ENCODE peak calls at places on chromosomes 1 and 21, in eight cellular contexts. D is stomach, O is breast epithelium, N is right lobe of liver, J is HCT116, P is sigmoid colon, Z is K562, K is tibial nerve. B is an unnamed sample. For H3K4me1, the result is how much of the 10 kb centered on the place peaks cover.

GRCh38 chr1:26749458-26749857 is 38.3 kb upstream of the PIGV start:
- DNase-seq in D (no peak), O (no peak), N (no peak), J (no peak), P (no peak), Z (no peak), K (no peak), B (no peak)

GRCh38 chr1:234253732-234254131 is 119.5 kb upstream of the COA6 start:
- DNase-seq in D (no peak), O (no peak), N (no peak), J (no peak), P (no peak), Z (no peak), K (no peak), B (no peak)

GRCh38 chr1:24866211-24867063 is 63.6 kb downstream of the RUNX3 start:
- DNase-seq in D (peak), O (no peak), N (no peak), J (no peak), P (no peak), Z (no peak), K (no peak), B (no peak)

GRCh38 chr1:90550616-90551406 is 166.3 kb downstream of the BARHL2 start:
- DNase-seq in D (no peak), O (no peak), N (no peak), J (no peak), P (no peak), Z (no peak), K (no peak), B (no peak)

GRCh38 chr1:30879126-30879786 is 29.3 kb downstream of the SDC3 start:
- DNase-seq in D (peak), O (no peak), N (no peak), J (no peak), P (no peak), Z (no peak), K (no peak), B (no peak)

GRCh38 chr1:191140038-191140437 is 662.4 kb upstream of the BRINP3 start:
- DNase-seq in D (no peak), O (no peak), N (no peak), J (no peak), P (no peak), Z (no peak), K (no peak), B (no peak)

GRCh38 chr1:55781944-55782482 is 566.8 kb upstream of the USP24 start:
- DNase-seq in D (no peak), O (no peak), N (peak), J (peak), P (peak), Z (no peak), K (no peak), B (no peak)

GRCh38 chr1:112285311-112285710 is 110.7 kb upstream of the CTTNBP2NL start:
- DNase-seq in D (no peak), O (no peak), N (no peak), J (no peak), P (no peak), Z (no peak), K (no peak), B (no peak)

GRCh38 chr1:203590559-203590958 is 36.1 kb upstream of the ATP2B4 start:
- DNase-seq in D (no peak), O (no peak), N (no peak), J (no peak), P (no peak), Z (no peak), K (no peak), B (no peak)

GRCh38 chr21:25350056-25350455 is 257.2 kb downstream of the MRPL39 start:
- DNase-seq in D (no peak), O (no peak), N (no peak), J (no peak), P (no peak), Z (peak), K (no peak), B (no peak)

GRCh38 chr1:63904826-63905225 is 131.0 kb downstream of the ROR1 start:
- DNase-seq in D (no peak), O (no peak), N (no peak), J (no peak), P (no peak), Z (no peak), K (no peak), B (no peak)

GRCh38 chr1:40315795-40316594 is 1.1 kb downstream of the COL9A2 start:
- DNase-seq in D (no peak), O (no peak), N (no peak), J (no peak), P (no peak), Z (no peak), K (no peak), B (no peak)

GRCh38 chr1:21520899-21521716 is 11.9 kb downstream of the ALPL start:
- DNase-seq in D (no peak), O (no peak), N (no peak), J (no peak), P (no peak), Z (no peak), K (no peak), B (no peak)

GRCh38 chr1:200729863-200730262 is 8.8 kb upstream of the CAMSAP2 start:
- DNase-seq in D (no peak), O (no peak), N (no peak), J (no peak), P (no peak), Z (no peak), K (no peak), B (no peak)

GRCh38 chr1:14599173-14599754 is 779 bp downstream of the KAZN start:
- DNase-seq in D (no peak), O (no peak), N (no peak), J (no peak), P (no peak), Z (peak), K (no peak), B (no peak)

GRCh38 chr1:25905680-25906643 is at the start of gene STMN1:
- DNase-seq in D (peak), O (peak), N (peak), J (peak), P (peak), Z (peak), K (peak), B (peak)

DNA sequence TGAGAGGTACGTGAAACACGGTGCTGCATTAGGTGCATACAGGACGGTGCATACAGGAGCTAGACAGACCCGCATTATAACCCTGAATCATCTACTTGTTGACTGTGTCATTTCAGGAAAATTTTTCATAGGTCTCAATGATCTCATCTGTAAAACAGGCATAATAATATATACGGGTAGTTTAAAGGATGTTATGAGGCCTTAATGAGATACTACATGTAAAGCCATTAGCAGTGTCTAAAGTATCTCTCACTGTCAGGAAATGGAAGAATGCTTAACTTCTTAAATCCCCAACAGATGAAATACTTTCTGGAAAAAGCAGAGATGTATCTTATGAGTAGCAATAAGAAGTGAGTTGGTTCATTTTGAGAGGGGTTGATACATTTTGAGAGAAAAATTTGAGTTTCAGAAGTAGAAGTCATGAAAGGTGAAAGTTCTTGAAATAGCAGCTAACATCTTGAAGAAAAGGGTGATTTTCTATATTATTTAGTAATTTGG is 669.6 kb downstream of the PTPRC start:
- DNase-seq in D (no peak), O (no peak), N (no peak), J (no peak), P (no peak), Z (no peak), K (no peak), B (no peak)
- H3K4me3 ChIP-seq in D (no peak), O (no peak), N (no peak), J (no peak), P (no peak), Z (no peak), K (no peak), B (no peak)

GRCh38 chr21:36478207-36478701 is 1.7 kb downstream of the CLDN14 start:
- DNase-seq in D (no peak), O (no peak), N (no peak), J (no peak), P (no peak), Z (no peak), K (no peak), B (no peak)
- H3K4me1 ChIP-seq in D (under half), O (under half), N (under half), J (under half), P (under half), Z (under half), K (under half), B (under half)

DNA sequence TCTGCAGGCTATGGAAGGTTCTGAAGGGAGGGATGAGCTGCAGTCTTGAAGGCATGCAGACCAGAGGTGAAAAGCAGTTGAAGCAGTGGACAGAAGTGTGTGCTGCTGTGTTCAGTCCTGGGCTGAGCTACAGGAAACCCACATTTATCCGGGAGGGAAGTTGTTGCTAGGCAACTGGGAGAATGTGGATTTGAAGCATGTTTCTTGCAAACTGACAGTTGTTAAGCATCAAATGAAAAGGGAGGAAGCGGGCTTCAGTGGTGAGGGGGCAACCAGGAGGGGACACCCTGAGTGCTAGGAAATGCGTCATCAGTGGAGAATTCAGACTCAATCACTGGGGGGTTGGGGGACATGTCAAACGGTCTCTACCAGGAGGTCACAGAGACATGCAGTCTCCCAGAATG is 28.7 kb downstream of the ABCA4 start:
- DNase-seq in D (no peak), O (no peak), N (no peak), J (no peak), P (peak), Z (no peak), K (no peak), B (no peak)
- TF ChIP-seq POLR2A in D (no peak), O (no peak), N (no peak), J (no peak), P (no peak), Z (no peak), K (no peak), B (no peak)

DNA sequence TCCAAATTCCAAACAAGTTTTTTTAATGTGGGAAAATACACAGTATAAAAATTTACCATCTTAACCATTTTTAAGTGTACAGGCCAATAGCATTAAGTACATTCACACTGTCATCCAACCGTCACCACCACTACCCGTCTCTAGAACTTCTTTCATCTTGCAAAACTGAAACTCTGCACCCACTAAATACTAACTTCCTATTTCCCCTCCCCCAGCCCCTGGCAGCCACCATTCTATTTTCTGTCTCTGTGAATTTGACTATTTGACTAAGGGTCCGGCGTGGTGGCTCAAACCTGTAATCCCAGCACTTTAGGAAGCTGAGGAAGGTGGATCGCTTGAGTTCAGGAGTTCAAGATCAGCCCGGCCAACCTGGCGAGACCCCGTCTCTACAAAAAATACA is 36.1 kb downstream of the CLSTN1 start:
- DNase-seq in D (no peak), O (no peak), N (no peak), J (no peak), P (peak), Z (no peak), K (no peak), B (no peak)
- H3K4me3 ChIP-seq in D (no peak), O (no peak), N (no peak), J (no peak), P (no peak), Z (no peak), K (no peak), B (peak)

GRCh38 chr1:61432616-61433388 is 292.1 kb downstream of the TM2D1 start:
- DNase-seq in D (no peak), O (no peak), N (no peak), J (no peak), P (no peak), Z (no peak), K (no peak), B (no peak)
- H3K4me1 ChIP-seq in D (under half), O (under half), N (under half), J (under half), P (under half), Z (under half), K (under half), B (under half)

GRCh38 chr1:119646521-119647227 is 1.4 kb downstream of the ZNF697 start:
- DNase-seq in D (no peak), O (no peak), N (no peak), J (no peak), P (no peak), Z (peak), K (no peak), B (no peak)

GRCh38 chr1:119647228-119647733 is 785 bp downstream of the ZNF697 start:
- DNase-seq in D (no peak), O (no peak), N (peak), J (no peak), P (peak), Z (no peak), K (no peak), B (no peak)

GRCh38 chr1:119648620-119649004 is 546 bp upstream of the ZNF697 start:
- DNase-seq in D (no peak), O (no peak), N (no peak), J (no peak), P (no peak), Z (peak), K (no peak), B (no peak)

GRCh38 chr1:119651133-119651532 is 3.1 kb upstream of the ZNF697 start:
- DNase-seq in D (no peak), O (no peak), N (no peak), J (no peak), P (no peak), Z (no peak), K (no peak), B (no peak)

GRCh38 chr1:119647734-119648619 is at the start of gene ZNF697:
- DNase-seq in D (peak), O (peak), N (peak), J (peak), P (peak), Z (peak), K (peak), B (peak)
- TF ChIP-seq POLR2A in D (no peak), O (no peak), N (peak), J (peak), P (peak), Z (peak), K (peak), B (peak)

DNA sequence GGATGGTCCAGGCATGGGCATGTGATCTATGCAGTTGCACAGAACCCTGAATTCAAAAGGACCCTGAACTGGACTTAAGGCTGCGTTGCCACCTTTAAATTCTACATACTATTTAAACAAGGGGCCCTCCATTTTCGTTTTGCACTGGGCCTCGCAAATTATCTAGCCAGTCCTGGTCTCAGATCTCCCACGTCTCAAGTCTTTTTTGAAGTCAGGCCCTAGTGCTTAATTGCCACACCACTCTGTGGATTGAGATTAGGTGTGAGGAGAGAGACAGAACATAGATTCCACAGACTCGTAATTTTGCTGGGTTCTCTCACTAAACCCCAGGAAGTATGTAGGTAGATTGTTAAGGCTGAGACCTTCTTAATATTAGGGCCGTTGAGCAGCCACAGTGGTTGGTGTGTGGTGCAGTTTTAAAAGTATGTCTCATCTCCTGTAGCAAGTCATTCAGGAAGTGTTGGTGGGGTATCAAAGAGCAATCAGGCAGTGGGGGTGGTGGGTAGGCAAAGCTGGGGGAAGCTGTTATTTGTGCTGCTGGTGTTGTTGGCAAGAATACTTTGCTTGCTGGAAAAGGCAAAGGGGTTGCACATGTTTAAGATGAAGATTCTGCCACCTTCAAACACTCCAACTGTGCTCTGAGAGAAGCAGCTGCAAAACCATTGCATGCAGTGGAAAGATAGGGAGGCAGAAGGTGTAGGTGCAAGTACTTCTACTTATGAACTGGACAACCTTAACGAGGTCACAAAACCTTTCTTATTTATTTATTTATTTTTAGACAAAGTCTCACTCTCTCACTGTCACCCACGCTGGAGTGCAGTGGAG is 11.2 kb downstream of the CD84 start:
- DNase-seq in D (no peak), O (no peak), N (no peak), J (no peak), P (no peak), Z (no peak), K (no peak), B (peak)
- H3K4me3 ChIP-seq in D (no peak), O (no peak), N (no peak), J (no peak), P (no peak), Z (no peak), K (no peak), B (no peak)

GRCh38 chr1:173479649-173480048 is 2.5 kb downstream of the PRDX6 start:
- DNase-seq in D (no peak), O (no peak), N (no peak), J (no peak), P (no peak), Z (no peak), K (no peak), B (no peak)
- H3K4me1 ChIP-seq in D (half or more), O (under half), N (under half), J (under half), P (under half), Z (under half), K (half or more), B (under half)

DNA sequence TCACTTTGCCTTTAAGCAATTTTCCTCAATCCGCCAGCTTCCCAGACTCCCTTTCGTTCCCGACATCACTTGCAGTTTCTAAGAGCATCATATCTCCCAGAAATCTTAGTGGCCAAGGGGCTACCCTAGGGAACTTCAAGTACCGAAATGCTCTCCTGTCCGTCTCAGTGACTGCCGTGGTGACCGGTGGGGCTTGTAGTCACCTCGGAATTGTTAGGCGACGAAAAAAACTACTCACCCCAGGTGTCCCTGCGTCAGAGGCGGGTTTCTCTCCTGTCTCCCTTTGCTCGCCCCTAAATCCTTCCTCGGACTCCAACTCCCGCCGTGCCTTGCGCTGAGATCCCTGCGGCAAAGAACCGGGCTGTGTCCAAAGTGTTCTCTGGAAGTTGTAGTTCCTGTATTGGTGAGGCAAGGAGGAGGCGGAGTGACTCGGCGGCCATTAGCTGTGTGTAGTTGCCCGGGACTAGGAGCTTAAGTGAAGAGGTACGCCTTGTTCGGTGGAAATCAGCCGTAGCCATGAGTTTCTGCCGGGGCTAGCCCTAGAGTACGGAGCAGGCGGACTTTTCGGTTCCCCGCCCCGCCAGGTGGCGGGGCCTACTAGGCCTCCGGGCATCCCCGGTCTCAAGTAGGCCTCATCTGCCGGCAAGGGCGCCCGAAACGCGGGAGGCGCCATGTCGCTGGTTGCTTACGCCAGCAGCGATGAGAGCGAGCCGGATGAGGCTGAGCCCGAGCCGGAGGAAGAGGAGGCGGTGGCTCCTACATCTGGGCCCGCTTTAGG is at the start of gene PRCC:
- DNase-seq in D (peak), O (peak), N (peak), J (peak), P (peak), Z (peak), K (peak), B (peak)
- TF ChIP-seq POLR2A in D (no peak), O (no peak), N (peak), J (peak), P (no peak), Z (peak), K (peak), B (peak)

B was measured in Peyer's patch.